ENCODE peak calls at places on chromosomes 16 and 17, in eight cellular contexts. One of them, this sample, is unnamed. For H3K36me3, the result is how much of the 10 kb centered on the place peaks cover.

GRCh38 chr17:57442914-57443571 is 186.7 kb downstream of the MSI2 start:
- DNase-seq in mucosa of descending colon: peak
- DNase-seq in cardiac muscle cell: peak
- DNase-seq in esophagus muscularis mucosa: no peak
- DNase-seq in CD8-positive, alpha-beta memory T cell: no peak
- DNase-seq in astrocyte: peak
- DNase-seq in stomach: peak
- DNase-seq in ovary: peak
- DNase-seq in this sample: no peak

GRCh38 chr17:38732376-38733314 is 2.5 kb downstream of the CISD3 start:
- DNase-seq in cardiac muscle cell: no peak
- DNase-seq in astrocyte: no peak
- DNase-seq in ovary: no peak
- DNase-seq in esophagus muscularis mucosa: no peak
- DNase-seq in CD8-positive, alpha-beta memory T cell: no peak
- DNase-seq in stomach: peak
- DNase-seq in mucosa of descending colon: peak
- DNase-seq in this sample: no peak

GRCh38 chr16:81442909-81443687 is 1.5 kb upstream of the CMIP start:
- DNase-seq in ovary: no peak
- DNase-seq in stomach: no peak
- DNase-seq in astrocyte: peak
- DNase-seq in cardiac muscle cell: no peak
- DNase-seq in esophagus muscularis mucosa: no peak
- DNase-seq in mucosa of descending colon: no peak
- DNase-seq in CD8-positive, alpha-beta memory T cell: peak
- DNase-seq in this sample: no peak

GRCh38 chr17:19724501-19725420 is 8.4 kb upstream of the SLC47A2 start:
- DNase-seq in ovary: peak
- DNase-seq in stomach: peak
- DNase-seq in cardiac muscle cell: no peak
- DNase-seq in mucosa of descending colon: peak
- DNase-seq in astrocyte: no peak
- DNase-seq in CD8-positive, alpha-beta memory T cell: peak
- DNase-seq in esophagus muscularis mucosa: no peak
- DNase-seq in this sample: no peak

GRCh38 chr17:72297326-72298115 is 176.7 kb downstream of the SOX9 start:
- DNase-seq in astrocyte: peak
- DNase-seq in esophagus muscularis mucosa: no peak
- DNase-seq in cardiac muscle cell: no peak
- DNase-seq in ovary: no peak
- DNase-seq in CD8-positive, alpha-beta memory T cell: no peak
- DNase-seq in mucosa of descending colon: no peak
- DNase-seq in stomach: no peak
- DNase-seq in this sample: no peak

GRCh38 chr16:66287916-66288315 is 78.6 kb upstream of the CDH5 start:
- DNase-seq in astrocyte: no peak
- DNase-seq in stomach: no peak
- DNase-seq in CD8-positive, alpha-beta memory T cell: no peak
- DNase-seq in cardiac muscle cell: no peak
- DNase-seq in esophagus muscularis mucosa: no peak
- DNase-seq in ovary: peak
- DNase-seq in mucosa of descending colon: no peak
- DNase-seq in this sample: no peak

GRCh38 chr16:86598607-86599318 is 20.4 kb downstream of the FOXL1 start:
- DNase-seq in esophagus muscularis mucosa: no peak
- DNase-seq in cardiac muscle cell: no peak
- DNase-seq in CD8-positive, alpha-beta memory T cell: no peak
- DNase-seq in stomach: no peak
- DNase-seq in astrocyte: peak
- DNase-seq in mucosa of descending colon: no peak
- DNase-seq in ovary: no peak
- DNase-seq in this sample: no peak

GRCh38 chr17:6456914-6457687 is 12.8 kb downstream of the PIMREG start:
- DNase-seq in stomach: peak
- DNase-seq in CD8-positive, alpha-beta memory T cell: no peak
- DNase-seq in astrocyte: peak
- DNase-seq in cardiac muscle cell: no peak
- DNase-seq in esophagus muscularis mucosa: no peak
- DNase-seq in mucosa of descending colon: peak
- DNase-seq in ovary: peak
- DNase-seq in this sample: no peak

GRCh38 chr17:49746791-49747490 is 17.0 kb downstream of the FAM117A start:
- DNase-seq in ovary: no peak
- DNase-seq in stomach: no peak
- DNase-seq in CD8-positive, alpha-beta memory T cell: peak
- DNase-seq in cardiac muscle cell: no peak
- DNase-seq in esophagus muscularis mucosa: no peak
- DNase-seq in mucosa of descending colon: peak
- DNase-seq in astrocyte: no peak
- DNase-seq in this sample: no peak

GRCh38 chr17:27657620-27658019 is 26.6 kb downstream of the LGALS9 start:
- DNase-seq in stomach: no peak
- DNase-seq in cardiac muscle cell: peak
- DNase-seq in astrocyte: no peak
- DNase-seq in ovary: no peak
- DNase-seq in CD8-positive, alpha-beta memory T cell: no peak
- DNase-seq in mucosa of descending colon: peak
- DNase-seq in esophagus muscularis mucosa: no peak
- DNase-seq in this sample: no peak

GRCh38 chr17:21025446-21025845 is 17.4 kb downstream of the USP22 start:
- DNase-seq in stomach: no peak
- DNase-seq in astrocyte: peak
- DNase-seq in cardiac muscle cell: no peak
- DNase-seq in mucosa of descending colon: no peak
- DNase-seq in ovary: no peak
- DNase-seq in esophagus muscularis mucosa: no peak
- DNase-seq in CD8-positive, alpha-beta memory T cell: no peak
- DNase-seq in this sample: no peak

GRCh38 chr17:31724619-31725018 is 134.4 kb downstream of the COPRS start:
- DNase-seq in esophagus muscularis mucosa: no peak
- DNase-seq in ovary: no peak
- DNase-seq in CD8-positive, alpha-beta memory T cell: no peak
- DNase-seq in cardiac muscle cell: no peak
- DNase-seq in stomach: no peak
- DNase-seq in mucosa of descending colon: no peak
- DNase-seq in astrocyte: peak
- DNase-seq in this sample: no peak

GRCh38 chr17:6070895-6071511 is 824 bp downstream of the WSCD1 start:
- DNase-seq in mucosa of descending colon: peak
- DNase-seq in astrocyte: no peak
- DNase-seq in cardiac muscle cell: peak
- DNase-seq in ovary: no peak
- DNase-seq in esophagus muscularis mucosa: no peak
- DNase-seq in stomach: no peak
- DNase-seq in CD8-positive, alpha-beta memory T cell: no peak
- DNase-seq in this sample: no peak

GRCh38 chr16:53752566-53752965 is 48.6 kb downstream of the FTO start:
- DNase-seq in esophagus muscularis mucosa: no peak
- DNase-seq in mucosa of descending colon: no peak
- DNase-seq in CD8-positive, alpha-beta memory T cell: no peak
- DNase-seq in stomach: no peak
- DNase-seq in astrocyte: no peak
- DNase-seq in ovary: no peak
- DNase-seq in cardiac muscle cell: no peak
- DNase-seq in this sample: no peak

GRCh38 chr17:9928601-9929341 is 23.7 kb upstream of the RCVRN start:
- DNase-seq in ovary: peak
- DNase-seq in CD8-positive, alpha-beta memory T cell: no peak
- DNase-seq in mucosa of descending colon: peak
- DNase-seq in esophagus muscularis mucosa: no peak
- DNase-seq in astrocyte: peak
- DNase-seq in stomach: no peak
- DNase-seq in cardiac muscle cell: peak
- DNase-seq in this sample: peak

GRCh38 chr17:7572588-7573323 is 6.7 kb upstream of the CD68 start:
- DNase-seq in esophagus muscularis mucosa: peak
- DNase-seq in ovary: peak
- DNase-seq in stomach: peak
- DNase-seq in astrocyte: peak
- DNase-seq in CD8-positive, alpha-beta memory T cell: peak
- DNase-seq in mucosa of descending colon: peak
- DNase-seq in cardiac muscle cell: peak
- DNase-seq in this sample: peak
- H3K36me3 ChIP-seq in esophagus muscularis mucosa: half or more
- H3K36me3 ChIP-seq in ovary: under half
- H3K36me3 ChIP-seq in stomach: half or more
- H3K36me3 ChIP-seq in astrocyte: half or more
- H3K36me3 ChIP-seq in CD8-positive, alpha-beta memory T cell: half or more
- H3K36me3 ChIP-seq in mucosa of descending colon: under half
- H3K36me3 ChIP-seq in cardiac muscle cell: under half
- H3K36me3 ChIP-seq in this sample: half or more

GRCh38 chr17:80187493-80187892 is 17.7 kb downstream of the CARD14 start:
- DNase-seq in ovary: peak
- DNase-seq in stomach: peak
- DNase-seq in esophagus muscularis mucosa: no peak
- DNase-seq in astrocyte: peak
- DNase-seq in CD8-positive, alpha-beta memory T cell: no peak
- DNase-seq in cardiac muscle cell: no peak
- DNase-seq in mucosa of descending colon: peak
- DNase-seq in this sample: no peak

GRCh38 chr17:80191192-80191591 is 21.4 kb downstream of the CARD14 start:
- DNase-seq in CD8-positive, alpha-beta memory T cell: no peak
- DNase-seq in stomach: no peak
- DNase-seq in cardiac muscle cell: no peak
- DNase-seq in ovary: no peak
- DNase-seq in esophagus muscularis mucosa: no peak
- DNase-seq in mucosa of descending colon: no peak
- DNase-seq in astrocyte: no peak
- DNase-seq in this sample: no peak

GRCh38 chr17:80191720-80192265 is 22.0 kb downstream of the CARD14 start:
- DNase-seq in cardiac muscle cell: no peak
- DNase-seq in esophagus muscularis mucosa: no peak
- DNase-seq in CD8-positive, alpha-beta memory T cell: no peak
- DNase-seq in astrocyte: no peak
- DNase-seq in stomach: no peak
- DNase-seq in mucosa of descending colon: no peak
- DNase-seq in ovary: no peak
- DNase-seq in this sample: no peak

GRCh38 chr17:80190716-80191115 is 20.9 kb downstream of the CARD14 start:
- DNase-seq in ovary: no peak
- DNase-seq in CD8-positive, alpha-beta memory T cell: no peak
- DNase-seq in mucosa of descending colon: no peak
- DNase-seq in astrocyte: no peak
- DNase-seq in stomach: no peak
- DNase-seq in esophagus muscularis mucosa: no peak
- DNase-seq in cardiac muscle cell: no peak
- DNase-seq in this sample: no peak

GRCh38 chr17:80189611-80190010 is 19.8 kb downstream of the CARD14 start:
- DNase-seq in stomach: no peak
- DNase-seq in cardiac muscle cell: no peak
- DNase-seq in esophagus muscularis mucosa: no peak
- DNase-seq in astrocyte: no peak
- DNase-seq in ovary: no peak
- DNase-seq in mucosa of descending colon: no peak
- DNase-seq in CD8-positive, alpha-beta memory T cell: no peak
- DNase-seq in this sample: no peak
- H3K36me3 ChIP-seq in stomach: under half
- H3K36me3 ChIP-seq in cardiac muscle cell: under half
- H3K36me3 ChIP-seq in esophagus muscularis mucosa: under half
- H3K36me3 ChIP-seq in astrocyte: under half
- H3K36me3 ChIP-seq in ovary: under half
- H3K36me3 ChIP-seq in mucosa of descending colon: under half
- H3K36me3 ChIP-seq in CD8-positive, alpha-beta memory T cell: under half
- H3K36me3 ChIP-seq in this sample: under half

GRCh38 chr16:30721167-30721566 is 22.2 kb downstream of the SRCAP start:
- DNase-seq in cardiac muscle cell: no peak
- DNase-seq in stomach: no peak
- DNase-seq in ovary: no peak
- DNase-seq in mucosa of descending colon: no peak
- DNase-seq in astrocyte: no peak
- DNase-seq in esophagus muscularis mucosa: no peak
- DNase-seq in CD8-positive, alpha-beta memory T cell: no peak
- DNase-seq in this sample: no peak

GRCh38 chr16:30722443-30722842 is 23.5 kb downstream of the SRCAP start:
- DNase-seq in cardiac muscle cell: no peak
- DNase-seq in CD8-positive, alpha-beta memory T cell: no peak
- DNase-seq in ovary: no peak
- DNase-seq in astrocyte: no peak
- DNase-seq in esophagus muscularis mucosa: no peak
- DNase-seq in stomach: no peak
- DNase-seq in mucosa of descending colon: no peak
- DNase-seq in this sample: no peak

GRCh38 chr16:30720694-30721093 is 21.7 kb downstream of the SRCAP start:
- DNase-seq in cardiac muscle cell: no peak
- DNase-seq in mucosa of descending colon: no peak
- DNase-seq in CD8-positive, alpha-beta memory T cell: no peak
- DNase-seq in astrocyte: no peak
- DNase-seq in ovary: no peak
- DNase-seq in stomach: no peak
- DNase-seq in esophagus muscularis mucosa: no peak
- DNase-seq in this sample: no peak

GRCh38 chr16:30721606-30722005 is 22.6 kb downstream of the SRCAP start:
- DNase-seq in CD8-positive, alpha-beta memory T cell: no peak
- DNase-seq in ovary: no peak
- DNase-seq in esophagus muscularis mucosa: no peak
- DNase-seq in mucosa of descending colon: no peak
- DNase-seq in astrocyte: no peak
- DNase-seq in stomach: no peak
- DNase-seq in cardiac muscle cell: no peak
- DNase-seq in this sample: no peak

DNA sequence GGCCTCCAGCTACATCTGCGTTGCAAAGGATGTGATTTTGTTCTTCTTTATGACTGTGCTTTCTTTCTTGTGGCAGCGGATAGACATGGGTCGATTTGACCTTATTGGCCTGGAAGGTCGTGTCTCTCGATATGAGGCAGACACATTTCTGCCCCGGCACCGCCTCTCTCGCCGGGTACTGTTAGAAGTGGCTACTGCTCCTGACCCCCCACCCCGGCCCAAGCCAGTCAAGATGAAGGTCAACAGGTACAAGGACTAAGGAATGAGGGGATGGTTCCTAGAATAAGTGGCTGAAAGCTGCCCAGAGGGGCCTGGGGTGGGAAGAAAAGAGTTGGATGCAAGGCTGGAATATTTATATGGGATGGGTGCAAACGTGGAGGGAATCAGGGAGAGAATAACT is 21.1 kb downstream of the SRCAP start:
- DNase-seq in astrocyte: no peak
- DNase-seq in cardiac muscle cell: no peak
- DNase-seq in CD8-positive, alpha-beta memory T cell: no peak
- DNase-seq in mucosa of descending colon: no peak
- DNase-seq in stomach: no peak
- DNase-seq in esophagus muscularis mucosa: no peak
- DNase-seq in ovary: no peak
- DNase-seq in this sample: no peak
- H3K36me3 ChIP-seq in astrocyte: half or more
- H3K36me3 ChIP-seq in cardiac muscle cell: half or more
- H3K36me3 ChIP-seq in CD8-positive, alpha-beta memory T cell: half or more
- H3K36me3 ChIP-seq in mucosa of descending colon: under half
- H3K36me3 ChIP-seq in stomach: half or more
- H3K36me3 ChIP-seq in esophagus muscularis mucosa: half or more
- H3K36me3 ChIP-seq in ovary: under half
- H3K36me3 ChIP-seq in this sample: half or more

DNA sequence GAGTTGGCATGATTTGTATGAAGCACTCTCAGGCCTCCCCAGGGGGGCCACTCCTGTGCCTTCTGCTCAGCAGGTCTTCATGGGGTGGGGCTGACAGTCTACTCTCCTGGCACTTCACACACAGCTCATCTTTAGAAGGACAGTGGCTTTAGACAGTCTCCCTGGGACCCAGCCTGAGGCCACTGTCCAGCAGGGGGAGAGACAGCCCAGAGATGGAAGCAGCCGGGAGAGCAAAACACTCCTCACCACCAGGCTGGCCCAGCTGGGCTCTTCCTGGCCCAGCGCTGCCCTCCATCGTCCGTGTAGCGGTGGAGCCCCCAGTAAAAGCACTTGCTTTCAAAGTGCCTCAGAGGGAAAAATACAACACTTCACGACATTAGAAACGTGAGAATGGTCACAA is 62.0 kb upstream of the CRHR1 start:
- DNase-seq in esophagus muscularis mucosa: no peak
- DNase-seq in stomach: no peak
- DNase-seq in mucosa of descending colon: no peak
- DNase-seq in astrocyte: no peak
- DNase-seq in CD8-positive, alpha-beta memory T cell: no peak
- DNase-seq in ovary: no peak
- DNase-seq in cardiac muscle cell: peak
- DNase-seq in this sample: peak
- H3K36me3 ChIP-seq in esophagus muscularis mucosa: under half
- H3K36me3 ChIP-seq in stomach: under half
- H3K36me3 ChIP-seq in mucosa of descending colon: under half
- H3K36me3 ChIP-seq in astrocyte: under half
- H3K36me3 ChIP-seq in CD8-positive, alpha-beta memory T cell: under half
- H3K36me3 ChIP-seq in ovary: under half
- H3K36me3 ChIP-seq in cardiac muscle cell: under half
- H3K36me3 ChIP-seq in this sample: under half